ENCODE peak calls at places on chromosomes 1 and 21, in seven cellular contexts. V is astrocyte of the spinal cord, Z is mammary epithelial cell, R is kidney epithelial cell, Q is fibroblast of pulmonary artery, M is neural progenitor cell, G is mesenchymal stem cell. I is an unnamed sample.

GRCh38 chr1:155063550-155064108 is at the start of gene EFNA4:
- DNase-seq in V (peak; percentile 81), Z (peak; percentile 88), R (no peak), Q (peak; percentile 84), M (peak; percentile 96), G (peak; percentile 91), I (peak; percentile 43)

GRCh38 chr1:175155936-175156335 is 36.6 kb downstream of the KIAA0040 start:
- DNase-seq in V (no peak), Z (no peak), R (no peak), Q (no peak), M (no peak), G (no peak), I (no peak)

GRCh38 chr1:181347495-181348390 is 135.6 kb upstream of the CACNA1E start:
- DNase-seq in V (no peak), Z (no peak), R (no peak), Q (no peak), M (no peak), G (no peak), I (no peak)

GRCh38 chr1:36157115-36157903 is 1.3 kb downstream of the MAP7D1 start:
- DNase-seq in V (no peak), Z (peak; percentile 37), R (no peak), Q (peak; percentile 38), M (peak; percentile 68), G (peak; percentile 47), I (no peak)

GRCh38 chr1:39922139-39922757 is 20.5 kb upstream of the MYCL start:
- DNase-seq in V (no peak), Z (no peak), R (no peak), Q (no peak), M (peak; percentile 92), G (no peak), I (no peak)

GRCh38 chr1:182829285-182829932 is 9.7 kb upstream of the DHX9 start:
- DNase-seq in V (no peak), Z (no peak), R (no peak), Q (no peak), M (no peak), G (no peak), I (no peak)

GRCh38 chr1:181588631-181589030 is 105.3 kb downstream of the CACNA1E start:
- DNase-seq in V (no peak), Z (peak; percentile 68), R (no peak), Q (no peak), M (no peak), G (no peak), I (no peak)

GRCh38 chr1:109531826-109532364 is 7.8 kb upstream of the GPR61 start:
- DNase-seq in V (no peak), Z (no peak), R (no peak), Q (no peak), M (no peak), G (no peak), I (no peak)

GRCh38 chr1:113871597-113872113 is at the start of gene PTPN22:
- DNase-seq in V (peak; percentile 83), Z (peak; percentile 87), R (no peak), Q (peak; percentile 71), M (no peak), G (peak; percentile 53), I (peak; percentile 52)

GRCh38 chr1:21906173-21907078 is 30.7 kb downstream of the HSPG2 start:
- DNase-seq in V (no peak), Z (no peak), R (no peak), Q (peak; percentile 92), M (no peak), G (peak; percentile 84), I (peak; percentile 67)

GRCh38 chr1:66685670-66686069 is 66.6 kb upstream of the DYNLT5 start:
- DNase-seq in V (peak; percentile 26), Z (peak; percentile 23), R (no peak), Q (no peak), M (no peak), G (no peak), I (no peak)

GRCh38 chr1:238468068-238468467 is 577.3 kb upstream of the ZP4 start:
- DNase-seq in V (no peak), Z (no peak), R (no peak), Q (no peak), M (no peak), G (no peak), I (no peak)

GRCh38 chr1:17885663-17886062 is 130.5 kb downstream of the ACTL8 start:
- DNase-seq in V (no peak), Z (no peak), R (no peak), Q (no peak), M (no peak), G (no peak), I (no peak)

GRCh38 chr1:109773203-109773899 is 9.6 kb upstream of the EPS8L3 start:
- DNase-seq in V (peak; percentile 83), Z (peak; percentile 71), R (peak; percentile 48), Q (peak; percentile 92), M (peak; percentile 87), G (peak; percentile 91), I (peak; percentile 45)

GRCh38 chr1:155938220-155938627 is 3.2 kb upstream of the RXFP4 start:
- DNase-seq in V (peak; percentile 76), Z (peak; percentile 67), R (peak; percentile 25), Q (peak; percentile 83), M (peak; percentile 74), G (peak; percentile 77), I (peak; percentile 28)

GRCh38 chr21:45004481-45005263 is 64.8 kb downstream of the SLX9 start:
- DNase-seq in V (no peak), Z (peak; percentile 94), R (no peak), Q (no peak), M (no peak), G (no peak), I (no peak)

GRCh38 chr1:210250665-210250997 is 18.0 kb downstream of the SERTAD4 start:
- DNase-seq in V (no peak), Z (no peak), R (no peak), Q (no peak), M (peak; percentile 82), G (peak; percentile 42), I (no peak)

GRCh38 chr1:37410815-37411214 is 63.6 kb upstream of the ZC3H12A start:
- DNase-seq in V (peak; percentile 5), Z (peak; percentile 16), R (no peak), Q (peak; percentile 35), M (peak; percentile 86), G (peak; percentile 8), I (peak; percentile 7)

GRCh38 chr21:33367309-33367973 is 35.8 kb upstream of the IFNGR2 start:
- DNase-seq in V (no peak), Z (peak; percentile 61), R (no peak), Q (no peak), M (peak; percentile 19), G (no peak), I (no peak)

GRCh38 chr21:46664316-46664995 is 29.0 kb downstream of the PRMT2 start:
- DNase-seq in V (no peak), Z (no peak), R (no peak), Q (no peak), M (no peak), G (no peak), I (no peak)

GRCh38 chr1:43453442-43454269 is at the start of gene HYI:
- DNase-seq in V (peak; percentile 87), Z (peak; percentile 64), R (peak; percentile 44), Q (peak; percentile 88), M (peak; percentile 90), G (peak; percentile 93), I (peak; percentile 50)

GRCh38 chr1:25487628-25488027 is 55.8 kb upstream of the LDLRAP1 start:
- DNase-seq in V (no peak), Z (no peak), R (no peak), Q (no peak), M (peak; percentile 39), G (no peak), I (no peak)

GRCh38 chr1:182910143-182910542 is 42.8 kb downstream of the SHCBP1L start:
- DNase-seq in V (no peak), Z (no peak), R (no peak), Q (no peak), M (no peak), G (no peak), I (no peak)

GRCh38 chr1:221040716-221041275 is 161.6 kb downstream of the HLX start:
- DNase-seq in V (no peak), Z (no peak), R (no peak), Q (no peak), M (no peak), G (no peak), I (no peak)

GRCh38 chr1:153534933-153535663 is 693 bp downstream of the S100A6 start:
- DNase-seq in V (peak; percentile 34), Z (no peak), R (no peak), Q (no peak), M (no peak), G (peak; percentile 34), I (no peak)
- H3K4me3 ChIP-seq in V (peak overlapping the region; percentile 59), Z (peak overlapping the region; percentile 76), R (peak overlapping the region; percentile 66), Q (peak overlapping the region; percentile 67), M (no peak overlapping the region), G (peak overlapping the region; percentile 97), I (peak overlapping the region; percentile 74)

DNA sequence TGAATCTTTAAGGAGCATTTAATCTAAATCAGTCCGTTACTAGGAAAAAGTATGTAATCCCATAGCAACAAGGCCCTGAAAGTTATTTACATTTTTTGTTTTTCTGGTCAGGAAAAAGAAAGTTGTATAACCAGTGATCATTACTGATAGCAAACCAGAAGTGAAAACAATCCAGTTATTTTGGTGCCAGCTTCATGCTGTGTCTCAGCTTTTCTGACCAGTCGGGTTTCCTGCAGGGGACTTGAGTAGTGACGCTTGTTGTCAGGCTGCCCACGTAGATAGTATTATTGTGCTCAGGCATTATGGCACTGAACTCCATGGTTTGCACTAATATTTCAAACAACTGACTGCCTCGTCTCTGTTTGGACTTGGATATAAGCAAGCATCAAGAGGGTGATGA is 55.2 kb downstream of the SASS6 start:
- DNase-seq in V (peak; percentile 60), Z (no peak), R (no peak), Q (peak; percentile 49), M (no peak), G (no peak), I (no peak)
- H3K4me3 ChIP-seq in V (no peak overlapping the region), Z (no peak overlapping the region), R (no peak overlapping the region), Q (no peak overlapping the region), M (no peak overlapping the region), G (no peak overlapping the region), I (no peak overlapping the region)

DNA sequence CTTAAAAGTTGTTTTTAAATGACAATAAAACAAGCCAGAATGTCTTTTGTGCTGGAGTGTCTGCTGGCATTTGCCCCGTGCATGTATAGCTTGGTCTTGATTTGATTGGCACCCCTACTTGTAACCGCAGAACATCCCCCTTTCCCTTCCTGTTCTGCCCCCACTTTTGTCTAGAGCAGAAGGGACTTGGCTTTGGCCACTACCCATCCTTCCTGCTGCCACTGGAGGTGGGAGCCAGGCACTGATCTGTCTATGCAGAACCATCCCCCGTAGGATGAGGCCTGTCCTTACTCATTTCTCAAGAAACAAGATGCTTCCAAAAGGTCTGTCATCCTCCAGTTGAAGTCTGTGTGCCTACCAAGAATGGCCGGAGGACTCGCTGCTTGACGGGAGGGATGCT is 1.2 kb upstream of the SLC27A3 start:
- DNase-seq in V (no peak), Z (no peak), R (no peak), Q (no peak), M (no peak), G (no peak), I (no peak)
- H3K4me3 ChIP-seq in V (no peak overlapping the region), Z (no peak overlapping the region), R (no peak overlapping the region), Q (no peak overlapping the region), M (no peak overlapping the region), G (no peak overlapping the region), I (no peak overlapping the region)

GRCh38 chr1:201383647-201384405 is 6.3 kb upstream of the TNNT2 start:
- DNase-seq in V (peak; percentile 90), Z (peak; percentile 36), R (peak; percentile 91), Q (peak; percentile 56), M (no peak), G (peak; percentile 82), I (peak; percentile 81)
- H3K4me3 ChIP-seq in V (no peak overlapping the region), Z (no peak overlapping the region), R (no peak overlapping the region), Q (no peak overlapping the region), M (no peak overlapping the region), G (peak overlapping the region; percentile 22), I (no peak overlapping the region)

I was measured in skeletal muscle cell.